ENCODE peak calls at places on chromosomes 5 and 9, in eight cellular contexts. One of them, this sample, is unnamed.

GRCh38 chr9:38229123-38229829 is 160.2 kb upstream of the SHB start:
- DNase-seq in renal cortical epithelial cell: no peak
- DNase-seq in NCI-H446: no peak
- DNase-seq in psoas muscle: no peak
- DNase-seq in substantia nigra: no peak
- DNase-seq in stimulated activated naive CD8-positive, alpha-beta T cell treated with anti-CD3 and anti-CD28 coated beads, Interleukin-15, Interleukin-2, amounts not matched to agents 100 U/mL and 50 U/mL, for 24 hours: no peak
- DNase-seq in erythroblast: no peak
- DNase-seq in lower lobe of right lung: no peak
- DNase-seq in this sample: no peak

GRCh38 chr5:143913008-143913752 is 101.2 kb downstream of the HMHB1 start:
- DNase-seq in NCI-H446: no peak
- DNase-seq in substantia nigra: no peak
- DNase-seq in lower lobe of right lung: no peak
- DNase-seq in erythroblast: no peak
- DNase-seq in psoas muscle: no peak
- DNase-seq in stimulated activated naive CD8-positive, alpha-beta T cell treated with anti-CD3 and anti-CD28 coated beads, Interleukin-15, Interleukin-2, amounts not matched to agents 100 U/mL and 50 U/mL, for 24 hours: no peak
- DNase-seq in renal cortical epithelial cell: peak
- DNase-seq in this sample: no peak

GRCh38 chr9:72919246-72919945 is 33.5 kb downstream of the ALDH1A1 start:
- DNase-seq in erythroblast: no peak
- DNase-seq in stimulated activated naive CD8-positive, alpha-beta T cell treated with anti-CD3 and anti-CD28 coated beads, Interleukin-15, Interleukin-2, amounts not matched to agents 100 U/mL and 50 U/mL, for 24 hours: no peak
- DNase-seq in renal cortical epithelial cell: no peak
- DNase-seq in NCI-H446: no peak
- DNase-seq in psoas muscle: no peak
- DNase-seq in lower lobe of right lung: no peak
- DNase-seq in substantia nigra: no peak
- DNase-seq in this sample: no peak

GRCh38 chr5:171714851-171715250 is 70.8 kb upstream of the SMIM23 start:
- DNase-seq in lower lobe of right lung: no peak
- DNase-seq in renal cortical epithelial cell: no peak
- DNase-seq in NCI-H446: no peak
- DNase-seq in substantia nigra: no peak
- DNase-seq in erythroblast: no peak
- DNase-seq in psoas muscle: no peak
- DNase-seq in stimulated activated naive CD8-positive, alpha-beta T cell treated with anti-CD3 and anti-CD28 coated beads, Interleukin-15, Interleukin-2, amounts not matched to agents 100 U/mL and 50 U/mL, for 24 hours: no peak
- DNase-seq in this sample: no peak

GRCh38 chr5:69368458-69369368 is 607 bp downstream of the AK6 start:
- DNase-seq in erythroblast: peak
- DNase-seq in psoas muscle: no peak
- DNase-seq in renal cortical epithelial cell: peak
- DNase-seq in stimulated activated naive CD8-positive, alpha-beta T cell treated with anti-CD3 and anti-CD28 coated beads, Interleukin-15, Interleukin-2, amounts not matched to agents 100 U/mL and 50 U/mL, for 24 hours: peak
- DNase-seq in substantia nigra: no peak
- DNase-seq in NCI-H446: no peak
- DNase-seq in lower lobe of right lung: no peak
- DNase-seq in this sample: no peak

GRCh38 chr9:133932633-133933032 is 59.5 kb downstream of the VAV2 start:
- DNase-seq in stimulated activated naive CD8-positive, alpha-beta T cell treated with anti-CD3 and anti-CD28 coated beads, Interleukin-15, Interleukin-2, amounts not matched to agents 100 U/mL and 50 U/mL, for 24 hours: no peak
- DNase-seq in lower lobe of right lung: no peak
- DNase-seq in psoas muscle: no peak
- DNase-seq in renal cortical epithelial cell: no peak
- DNase-seq in substantia nigra: no peak
- DNase-seq in erythroblast: no peak
- DNase-seq in NCI-H446: no peak
- DNase-seq in this sample: no peak

GRCh38 chr5:181052928-181053759 is 13.1 kb downstream of the BTNL9 start:
- DNase-seq in erythroblast: no peak
- DNase-seq in stimulated activated naive CD8-positive, alpha-beta T cell treated with anti-CD3 and anti-CD28 coated beads, Interleukin-15, Interleukin-2, amounts not matched to agents 100 U/mL and 50 U/mL, for 24 hours: no peak
- DNase-seq in substantia nigra: no peak
- DNase-seq in renal cortical epithelial cell: no peak
- DNase-seq in NCI-H446: no peak
- DNase-seq in lower lobe of right lung: no peak
- DNase-seq in psoas muscle: no peak
- DNase-seq in this sample: no peak

GRCh38 chr9:34884732-34885131 is 73.4 kb upstream of the PHF24 start:
- DNase-seq in renal cortical epithelial cell: no peak
- DNase-seq in stimulated activated naive CD8-positive, alpha-beta T cell treated with anti-CD3 and anti-CD28 coated beads, Interleukin-15, Interleukin-2, amounts not matched to agents 100 U/mL and 50 U/mL, for 24 hours: peak
- DNase-seq in NCI-H446: no peak
- DNase-seq in substantia nigra: no peak
- DNase-seq in lower lobe of right lung: no peak
- DNase-seq in erythroblast: no peak
- DNase-seq in psoas muscle: no peak
- DNase-seq in this sample: no peak

GRCh38 chr5:124651663-124652513 is 94.6 kb downstream of the ZNF608 start:
- DNase-seq in psoas muscle: peak
- DNase-seq in NCI-H446: peak
- DNase-seq in renal cortical epithelial cell: no peak
- DNase-seq in stimulated activated naive CD8-positive, alpha-beta T cell treated with anti-CD3 and anti-CD28 coated beads, Interleukin-15, Interleukin-2, amounts not matched to agents 100 U/mL and 50 U/mL, for 24 hours: peak
- DNase-seq in substantia nigra: peak
- DNase-seq in lower lobe of right lung: peak
- DNase-seq in erythroblast: peak
- DNase-seq in this sample: peak

GRCh38 chr5:89729623-89730390 is 679.7 kb downstream of the CETN3 start:
- DNase-seq in lower lobe of right lung: no peak
- DNase-seq in psoas muscle: no peak
- DNase-seq in NCI-H446: peak
- DNase-seq in stimulated activated naive CD8-positive, alpha-beta T cell treated with anti-CD3 and anti-CD28 coated beads, Interleukin-15, Interleukin-2, amounts not matched to agents 100 U/mL and 50 U/mL, for 24 hours: no peak
- DNase-seq in renal cortical epithelial cell: peak
- DNase-seq in substantia nigra: no peak
- DNase-seq in erythroblast: no peak
- DNase-seq in this sample: no peak

GRCh38 chr9:101480386-101480785 is 44.8 kb upstream of the ALDOB start:
- DNase-seq in psoas muscle: no peak
- DNase-seq in erythroblast: no peak
- DNase-seq in NCI-H446: no peak
- DNase-seq in renal cortical epithelial cell: peak
- DNase-seq in stimulated activated naive CD8-positive, alpha-beta T cell treated with anti-CD3 and anti-CD28 coated beads, Interleukin-15, Interleukin-2, amounts not matched to agents 100 U/mL and 50 U/mL, for 24 hours: no peak
- DNase-seq in substantia nigra: no peak
- DNase-seq in lower lobe of right lung: no peak
- DNase-seq in this sample: no peak

GRCh38 chr5:40540301-40540700 is 139.4 kb upstream of the PTGER4 start:
- DNase-seq in NCI-H446: no peak
- DNase-seq in renal cortical epithelial cell: no peak
- DNase-seq in stimulated activated naive CD8-positive, alpha-beta T cell treated with anti-CD3 and anti-CD28 coated beads, Interleukin-15, Interleukin-2, amounts not matched to agents 100 U/mL and 50 U/mL, for 24 hours: no peak
- DNase-seq in lower lobe of right lung: no peak
- DNase-seq in psoas muscle: no peak
- DNase-seq in substantia nigra: no peak
- DNase-seq in erythroblast: no peak
- DNase-seq in this sample: no peak

GRCh38 chr9:68711281-68711680 is 6.2 kb downstream of the PIP5K1B start:
- DNase-seq in renal cortical epithelial cell: no peak
- DNase-seq in erythroblast: no peak
- DNase-seq in NCI-H446: no peak
- DNase-seq in stimulated activated naive CD8-positive, alpha-beta T cell treated with anti-CD3 and anti-CD28 coated beads, Interleukin-15, Interleukin-2, amounts not matched to agents 100 U/mL and 50 U/mL, for 24 hours: no peak
- DNase-seq in lower lobe of right lung: no peak
- DNase-seq in psoas muscle: no peak
- DNase-seq in substantia nigra: no peak
- DNase-seq in this sample: no peak

GRCh38 chr5:138762110-138762509 is 8.9 kb downstream of the CTNNA1 start:
- DNase-seq in erythroblast: no peak
- DNase-seq in lower lobe of right lung: no peak
- DNase-seq in substantia nigra: no peak
- DNase-seq in stimulated activated naive CD8-positive, alpha-beta T cell treated with anti-CD3 and anti-CD28 coated beads, Interleukin-15, Interleukin-2, amounts not matched to agents 100 U/mL and 50 U/mL, for 24 hours: no peak
- DNase-seq in NCI-H446: no peak
- DNase-seq in renal cortical epithelial cell: no peak
- DNase-seq in psoas muscle: no peak
- DNase-seq in this sample: no peak

This sample was measured in heart left ventricle.